ENCODE peak calls at places on chromosomes 6 and 20, in five cellular contexts. One of them, this sample, is unnamed.

GRCh38 chr6:2081155-2082138 is 164.0 kb downstream of the GMDS start:
- DNase-seq in hepatocyte: no peak
- DNase-seq in H1: no peak
- DNase-seq in Calu3: no peak
- DNase-seq in mesothelial cell of epicardium: no peak
- DNase-seq in this sample: no peak

GRCh38 chr6:10082385-10082784 is 332.5 kb downstream of the TFAP2A start:
- DNase-seq in H1: no peak
- DNase-seq in mesothelial cell of epicardium: no peak
- DNase-seq in Calu3: no peak
- DNase-seq in hepatocyte: no peak
- DNase-seq in this sample: no peak

GRCh38 chr6:20707166-20707485 is 172.9 kb downstream of the CDKAL1 start:
- DNase-seq in Calu3: no peak
- DNase-seq in hepatocyte: no peak
- DNase-seq in H1: no peak
- DNase-seq in mesothelial cell of epicardium: no peak
- DNase-seq in this sample: no peak

GRCh38 chr6:16199792-16200191 is 38.6 kb upstream of the GMPR start:
- DNase-seq in mesothelial cell of epicardium: no peak
- DNase-seq in Calu3: no peak
- DNase-seq in hepatocyte: no peak
- DNase-seq in H1: no peak
- DNase-seq in this sample: peak; percentile 21

GRCh38 chr6:85771925-85772430 is 129.3 kb upstream of the SYNCRIP start:
- DNase-seq in mesothelial cell of epicardium: no peak
- DNase-seq in hepatocyte: no peak
- DNase-seq in Calu3: no peak
- DNase-seq in H1: no peak
- DNase-seq in this sample: no peak

GRCh38 chr20:48878849-48879248 is 42.7 kb upstream of the ARFGEF2 start:
- DNase-seq in mesothelial cell of epicardium: no peak
- DNase-seq in Calu3: no peak
- DNase-seq in hepatocyte: no peak
- DNase-seq in H1: no peak
- DNase-seq in this sample: no peak

GRCh38 chr6:106886922-106887797 is 87.4 kb downstream of the CD24 start:
- DNase-seq in H1: no peak
- DNase-seq in mesothelial cell of epicardium: no peak
- DNase-seq in Calu3: no peak
- DNase-seq in hepatocyte: peak; percentile 28
- DNase-seq in this sample: no peak

GRCh38 chr20:23106271-23106851 is 20.2 kb upstream of the CD93 start:
- DNase-seq in Calu3: no peak
- DNase-seq in H1: no peak
- DNase-seq in hepatocyte: no peak
- DNase-seq in mesothelial cell of epicardium: no peak
- DNase-seq in this sample: no peak

GRCh38 chr20:4326194-4327065 is 311.1 kb upstream of the RNF24 start:
- DNase-seq in mesothelial cell of epicardium: no peak
- DNase-seq in H1: no peak
- DNase-seq in Calu3: peak; percentile 14
- DNase-seq in hepatocyte: peak; percentile 15
- DNase-seq in this sample: no peak

GRCh38 chr20:63264519-63264918 is 8.1 kb upstream of the ARFGAP1 start:
- DNase-seq in mesothelial cell of epicardium: no peak
- DNase-seq in Calu3: no peak
- DNase-seq in hepatocyte: no peak
- DNase-seq in H1: no peak
- DNase-seq in this sample: no peak

GRCh38 chr6:104483225-104483834 is 376.4 kb downstream of the HACE1 start:
- DNase-seq in mesothelial cell of epicardium: no peak
- DNase-seq in hepatocyte: peak; percentile 27
- DNase-seq in Calu3: no peak
- DNase-seq in H1: no peak
- DNase-seq in this sample: no peak

GRCh38 chr6:111861321-111861938 is 11.8 kb downstream of the FYN start:
- DNase-seq in hepatocyte: no peak
- DNase-seq in H1: no peak
- DNase-seq in Calu3: no peak
- DNase-seq in mesothelial cell of epicardium: no peak
- DNase-seq in this sample: no peak

GRCh38 chr6:89729818-89730217 is 89.8 kb downstream of the MDN1 start:
- DNase-seq in mesothelial cell of epicardium: no peak
- DNase-seq in Calu3: no peak
- DNase-seq in H1: no peak
- DNase-seq in hepatocyte: no peak
- DNase-seq in this sample: no peak

GRCh38 chr6:134741193-134741521 is 208.7 kb downstream of the ALDH8A1 start:
- DNase-seq in mesothelial cell of epicardium: no peak
- DNase-seq in hepatocyte: no peak
- DNase-seq in H1: no peak
- DNase-seq in Calu3: no peak
- DNase-seq in this sample: peak; percentile 45

GRCh38 chr6:16332175-16332542 is 93.8 kb downstream of the GMPR start:
- DNase-seq in Calu3: peak; percentile 72
- DNase-seq in hepatocyte: peak; percentile 89
- DNase-seq in mesothelial cell of epicardium: peak; percentile 62
- DNase-seq in H1: peak; percentile 91
- DNase-seq in this sample: peak; percentile 85

GRCh38 chr20:64038579-64039292 is 2.8 kb downstream of the C20orf204 start:
- DNase-seq in Calu3: peak; percentile 94
- DNase-seq in hepatocyte: peak; percentile 90
- DNase-seq in mesothelial cell of epicardium: peak; percentile 68
- DNase-seq in H1: peak; percentile 92
- DNase-seq in this sample: peak; percentile 88

GRCh38 chr20:62776692-62777527 is 19.4 kb upstream of the MRGBP start:
- DNase-seq in mesothelial cell of epicardium: no peak
- DNase-seq in hepatocyte: no peak
- DNase-seq in Calu3: peak; percentile 49
- DNase-seq in H1: no peak
- DNase-seq in this sample: no peak

GRCh38 chr6:3885262-3886036 is 36.3 kb downstream of the FAM50B start:
- DNase-seq in mesothelial cell of epicardium: no peak
- DNase-seq in hepatocyte: peak; percentile 44
- DNase-seq in H1: no peak
- DNase-seq in Calu3: peak; percentile 30
- DNase-seq in this sample: no peak

GRCh38 chr6:137370871-137371633 is 123.1 kb downstream of the OLIG3 start:
- DNase-seq in H1: no peak
- DNase-seq in mesothelial cell of epicardium: no peak
- DNase-seq in hepatocyte: no peak
- DNase-seq in Calu3: no peak
- DNase-seq in this sample: no peak

GRCh38 chr6:48098923-48099322 is 12.1 kb downstream of the PTCHD4 start:
- DNase-seq in hepatocyte: no peak
- DNase-seq in H1: no peak
- DNase-seq in Calu3: no peak
- DNase-seq in mesothelial cell of epicardium: no peak
- DNase-seq in this sample: no peak

GRCh38 chr6:11921017-11921438 is 91.1 kb upstream of the HIVEP1 start:
- DNase-seq in mesothelial cell of epicardium: no peak
- DNase-seq in H1: no peak
- DNase-seq in Calu3: peak; percentile 12
- DNase-seq in hepatocyte: peak; percentile 89
- DNase-seq in this sample: no peak

GRCh38 chr6:126657556-126658129 is 317.7 kb downstream of the CENPW start:
- DNase-seq in mesothelial cell of epicardium: no peak
- DNase-seq in hepatocyte: peak; percentile 39
- DNase-seq in H1: no peak
- DNase-seq in Calu3: peak; percentile 18
- DNase-seq in this sample: no peak

GRCh38 chr6:139568956-139569538 is 194.6 kb upstream of the CITED2 start:
- DNase-seq in Calu3: peak; percentile 8
- DNase-seq in mesothelial cell of epicardium: no peak
- DNase-seq in hepatocyte: no peak
- DNase-seq in H1: no peak
- DNase-seq in this sample: no peak

DNA sequence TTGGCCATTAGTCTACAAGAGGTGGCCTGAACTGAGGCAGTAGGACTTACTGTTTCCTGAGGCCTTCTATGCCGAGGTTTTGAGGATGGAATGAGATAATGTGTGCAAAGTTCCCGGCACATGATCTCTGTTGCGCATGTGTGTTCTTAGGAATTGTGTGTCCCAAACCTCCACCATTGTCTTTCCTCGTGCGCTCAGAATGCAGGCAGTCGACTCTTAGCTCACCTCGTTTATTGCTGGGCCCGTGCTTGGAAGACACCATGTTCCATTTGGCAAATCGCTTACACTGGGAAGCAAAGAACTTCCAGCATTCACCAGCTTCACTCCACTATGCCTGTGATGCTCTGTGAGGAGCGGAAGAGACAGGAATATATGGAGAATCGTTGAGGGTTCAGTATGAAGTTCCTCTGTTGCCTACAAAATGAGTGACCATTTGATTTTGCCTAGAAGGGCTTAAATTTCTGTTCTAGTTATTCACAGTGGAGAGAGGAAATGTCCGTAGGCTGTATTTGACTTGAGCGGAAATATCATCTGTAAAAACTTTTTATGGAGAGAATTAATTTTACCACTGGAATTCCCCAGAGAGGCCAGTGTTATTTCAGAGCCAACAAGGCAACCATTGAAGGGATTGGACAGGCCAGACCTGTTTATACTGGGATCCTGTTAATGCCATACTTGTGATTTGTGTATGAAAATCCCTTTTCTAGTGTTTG is 75.7 kb upstream of the CLDN20 start:
- DNase-seq in hepatocyte: peak; percentile 21
- DNase-seq in mesothelial cell of epicardium: no peak
- DNase-seq in Calu3: no peak
- DNase-seq in H1: no peak
- DNase-seq in this sample: no peak
- TF ChIP-seq CTCF in hepatocyte: no peak
- TF ChIP-seq CTCF in mesothelial cell of epicardium: no peak
- TF ChIP-seq CTCF in Calu3: no peak
- TF ChIP-seq CTCF in H1: no peak
- TF ChIP-seq CTCF in this sample: no peak

GRCh38 chr6:8194499-8194898 is 92.2 kb upstream of the EEF1E1 start:
- DNase-seq in H1: no peak
- DNase-seq in hepatocyte: no peak
- DNase-seq in Calu3: no peak
- DNase-seq in mesothelial cell of epicardium: no peak
- DNase-seq in this sample: no peak

GRCh38 chr6:8192597-8192996 is 90.2 kb upstream of the EEF1E1 start:
- DNase-seq in hepatocyte: no peak
- DNase-seq in Calu3: no peak
- DNase-seq in H1: no peak
- DNase-seq in mesothelial cell of epicardium: no peak
- DNase-seq in this sample: no peak

GRCh38 chr6:8193541-8193940 is 91.2 kb upstream of the EEF1E1 start:
- DNase-seq in hepatocyte: no peak
- DNase-seq in Calu3: no peak
- DNase-seq in H1: no peak
- DNase-seq in mesothelial cell of epicardium: no peak
- DNase-seq in this sample: no peak

GRCh38 chr6:8195040-8195713 is 92.8 kb upstream of the EEF1E1 start:
- DNase-seq in H1: no peak
- DNase-seq in hepatocyte: peak; percentile 24
- DNase-seq in mesothelial cell of epicardium: no peak
- DNase-seq in Calu3: no peak
- DNase-seq in this sample: no peak

DNA sequence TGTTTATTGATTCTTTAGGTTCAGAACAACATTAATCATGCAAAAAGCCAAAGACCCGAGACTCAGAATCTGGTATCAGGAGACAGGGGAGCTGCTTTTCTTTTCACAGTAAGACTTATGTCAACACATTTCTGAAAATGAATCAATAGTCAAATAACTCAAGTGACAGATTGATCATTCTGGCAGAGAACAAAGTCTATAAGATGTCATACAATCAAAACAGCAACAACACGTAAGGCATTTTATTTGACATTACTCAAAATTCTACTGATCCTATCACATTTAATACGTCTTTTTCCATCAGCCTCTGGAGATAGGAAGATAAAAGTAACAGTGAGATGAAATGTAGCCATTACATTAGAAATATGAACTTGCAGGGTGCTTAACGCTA is 93.4 kb upstream of the EEF1E1 start:
- DNase-seq in H1: no peak
- DNase-seq in hepatocyte: no peak
- DNase-seq in mesothelial cell of epicardium: no peak
- DNase-seq in Calu3: no peak
- DNase-seq in this sample: no peak
- TF ChIP-seq CTCF in H1: no peak
- TF ChIP-seq CTCF in hepatocyte: no peak
- TF ChIP-seq CTCF in mesothelial cell of epicardium: no peak
- TF ChIP-seq CTCF in Calu3: no peak
- TF ChIP-seq CTCF in this sample: no peak

GRCh38 chr20:1535420-1536175 is 21.9 kb downstream of the SIRPD start:
- DNase-seq in H1: no peak
- DNase-seq in hepatocyte: no peak
- DNase-seq in Calu3: no peak
- DNase-seq in mesothelial cell of epicardium: no peak
- DNase-seq in this sample: no peak

GRCh38 chr20:1536893-1537730 is 20.4 kb downstream of the SIRPD start:
- DNase-seq in hepatocyte: no peak
- DNase-seq in H1: no peak
- DNase-seq in Calu3: no peak
- DNase-seq in mesothelial cell of epicardium: no peak
- DNase-seq in this sample: no peak

GRCh38 chr20:1537731-1538058 is 19.8 kb downstream of the SIRPD start:
- DNase-seq in hepatocyte: no peak
- DNase-seq in Calu3: no peak
- DNase-seq in H1: no peak
- DNase-seq in mesothelial cell of epicardium: no peak
- DNase-seq in this sample: no peak

GRCh38 chr20:1528811-1529210 is 28.7 kb downstream of the SIRPD start:
- DNase-seq in H1: no peak
- DNase-seq in Calu3: no peak
- DNase-seq in hepatocyte: no peak
- DNase-seq in mesothelial cell of epicardium: no peak
- DNase-seq in this sample: no peak

GRCh38 chr20:1533059-1533458 is 24.4 kb downstream of the SIRPD start:
- DNase-seq in H1: no peak
- DNase-seq in Calu3: no peak
- DNase-seq in mesothelial cell of epicardium: no peak
- DNase-seq in hepatocyte: no peak
- DNase-seq in this sample: no peak
- TF ChIP-seq CTCF in H1: peak; percentile 49
- TF ChIP-seq CTCF in Calu3: no peak
- TF ChIP-seq CTCF in mesothelial cell of epicardium: no peak
- TF ChIP-seq CTCF in hepatocyte: no peak
- TF ChIP-seq CTCF in this sample: no peak

DNA sequence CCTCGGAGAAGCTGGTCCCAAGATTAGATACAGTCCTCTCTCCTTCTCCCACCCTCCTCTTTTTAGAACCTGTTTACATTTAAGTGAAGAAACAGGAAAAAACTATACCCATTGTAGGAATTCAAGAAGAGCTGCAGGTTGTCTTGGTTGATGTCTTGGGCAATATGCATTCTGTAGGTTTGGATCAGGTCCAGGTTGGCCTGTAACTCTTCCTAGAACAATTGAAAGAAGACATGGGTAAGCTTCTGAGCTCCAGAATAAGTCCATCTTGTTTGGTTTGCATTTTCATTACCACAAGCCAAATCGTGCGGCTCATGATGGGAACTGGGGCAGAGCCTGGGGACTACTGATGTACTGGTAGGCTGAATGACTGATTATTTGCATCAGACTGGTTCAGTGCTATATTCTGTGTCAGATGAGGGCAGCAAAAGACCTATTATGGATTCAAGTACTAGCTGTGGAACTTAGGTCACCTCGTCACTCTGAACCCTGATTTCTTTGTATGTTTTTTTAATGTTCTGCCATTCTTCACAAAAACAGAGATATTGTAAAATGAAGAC is 20.3 kb upstream of the SLA2 start:
- DNase-seq in hepatocyte: no peak
- DNase-seq in H1: no peak
- DNase-seq in Calu3: no peak
- DNase-seq in mesothelial cell of epicardium: no peak
- DNase-seq in this sample: no peak
- TF ChIP-seq CTCF in hepatocyte: peak; percentile 36
- TF ChIP-seq CTCF in H1: no peak
- TF ChIP-seq CTCF in Calu3: no peak
- TF ChIP-seq CTCF in mesothelial cell of epicardium: no peak
- TF ChIP-seq CTCF in this sample: no peak

This sample was measured in nephron progenitor cell.